ENCODE peak calls at places on chromosomes 12 and 14, in eight cellular contexts. One of them, this sample, is unnamed.
A peak's percentile ranks its signal among the peaks of the same experiment; 100 is the strongest.

GRCh38 chr12:31832740-31833540 is 104.1 kb upstream of the AMN1 start:
- DNase-seq in transverse colon: no peak
- DNase-seq in suprapubic skin: no peak
- DNase-seq in HCT116: no peak
- DNase-seq in HepG2: no peak
- DNase-seq in sigmoid colon: no peak
- DNase-seq in K562: no peak
- DNase-seq in GM12892: no peak
- DNase-seq in this sample: no peak

GRCh38 chr14:55533960-55534359 is 46.0 kb upstream of the KTN1 start:
- DNase-seq in transverse colon: no peak
- DNase-seq in suprapubic skin: no peak
- DNase-seq in HCT116: no peak
- DNase-seq in HepG2: no peak
- DNase-seq in sigmoid colon: no peak
- DNase-seq in K562: no peak
- DNase-seq in GM12892: no peak
- DNase-seq in this sample: no peak

GRCh38 chr12:123972448-123973401 is at the start of the genes CCDC92 and ZNF664:
- DNase-seq in transverse colon: peak; percentile 96
- DNase-seq in suprapubic skin: peak; percentile 92
- DNase-seq in HCT116: peak; percentile 83
- DNase-seq in HepG2: peak; percentile 85
- DNase-seq in sigmoid colon: peak; percentile 95
- DNase-seq in K562: peak; percentile 99
- DNase-seq in GM12892: peak; percentile 96
- DNase-seq in this sample: peak; percentile 79

GRCh38 chr12:9634177-9634803 is 26.6 kb upstream of the KLRB1 start:
- DNase-seq in transverse colon: peak; percentile 73
- DNase-seq in suprapubic skin: no peak
- DNase-seq in HCT116: no peak
- DNase-seq in HepG2: peak; percentile 49
- DNase-seq in sigmoid colon: no peak
- DNase-seq in K562: peak; percentile 31
- DNase-seq in GM12892: no peak
- DNase-seq in this sample: peak; percentile 50

GRCh38 chr12:92943482-92944250 is 14.6 kb upstream of the EEA1 start:
- DNase-seq in transverse colon: no peak
- DNase-seq in suprapubic skin: no peak
- DNase-seq in HCT116: no peak
- DNase-seq in HepG2: peak; percentile 66
- DNase-seq in sigmoid colon: no peak
- DNase-seq in K562: no peak
- DNase-seq in GM12892: no peak
- DNase-seq in this sample: no peak

GRCh38 chr12:46154221-46154975 is 114.4 kb downstream of the SLC38A1 start:
- DNase-seq in transverse colon: no peak
- DNase-seq in suprapubic skin: no peak
- DNase-seq in HCT116: peak; percentile 3
- DNase-seq in HepG2: no peak
- DNase-seq in sigmoid colon: no peak
- DNase-seq in K562: no peak
- DNase-seq in GM12892: no peak
- DNase-seq in this sample: no peak

GRCh38 chr12:66600805-66601392 is 78.0 kb downstream of the GRIP1 start:
- DNase-seq in transverse colon: no peak
- DNase-seq in suprapubic skin: no peak
- DNase-seq in HCT116: no peak
- DNase-seq in HepG2: no peak
- DNase-seq in sigmoid colon: no peak
- DNase-seq in K562: no peak
- DNase-seq in GM12892: no peak
- DNase-seq in this sample: no peak

GRCh38 chr12:61566183-61566582 is 694.0 kb upstream of the USP15 start:
- DNase-seq in transverse colon: no peak
- DNase-seq in suprapubic skin: no peak
- DNase-seq in HCT116: no peak
- DNase-seq in HepG2: no peak
- DNase-seq in sigmoid colon: no peak
- DNase-seq in K562: no peak
- DNase-seq in GM12892: no peak
- DNase-seq in this sample: no peak

GRCh38 chr12:18430425-18431048 is 169.2 kb downstream of the PIK3C2G start:
- DNase-seq in transverse colon: peak; percentile 31
- DNase-seq in suprapubic skin: no peak
- DNase-seq in HCT116: peak; percentile 38
- DNase-seq in HepG2: peak; percentile 24
- DNase-seq in sigmoid colon: no peak
- DNase-seq in K562: peak; percentile 23
- DNase-seq in GM12892: no peak
- DNase-seq in this sample: no peak

GRCh38 chr14:75995372-75996041 is 9.9 kb downstream of the IFT43 start:
- DNase-seq in transverse colon: peak; percentile 23
- DNase-seq in suprapubic skin: peak; percentile 74
- DNase-seq in HCT116: no peak
- DNase-seq in HepG2: no peak
- DNase-seq in sigmoid colon: peak; percentile 86
- DNase-seq in K562: no peak
- DNase-seq in GM12892: no peak
- DNase-seq in this sample: no peak

GRCh38 chr12:62817556-62818271 is 117.2 kb downstream of the PPM1H start:
- DNase-seq in transverse colon: no peak
- DNase-seq in suprapubic skin: no peak
- DNase-seq in HCT116: no peak
- DNase-seq in HepG2: no peak
- DNase-seq in sigmoid colon: no peak
- DNase-seq in K562: no peak
- DNase-seq in GM12892: no peak
- DNase-seq in this sample: no peak

GRCh38 chr14:20798318-20798717 is 4.3 kb downstream of the RNASE1 start:
- DNase-seq in transverse colon: no peak
- DNase-seq in suprapubic skin: no peak
- DNase-seq in HCT116: no peak
- DNase-seq in HepG2: no peak
- DNase-seq in sigmoid colon: no peak
- DNase-seq in K562: no peak
- DNase-seq in GM12892: no peak
- DNase-seq in this sample: no peak

GRCh38 chr14:104360522-104360921 is 219.0 kb upstream of the C14orf180 start:
- DNase-seq in transverse colon: no peak
- DNase-seq in suprapubic skin: peak; percentile 44
- DNase-seq in HCT116: no peak
- DNase-seq in HepG2: no peak
- DNase-seq in sigmoid colon: peak; percentile 40
- DNase-seq in K562: no peak
- DNase-seq in GM12892: no peak
- DNase-seq in this sample: no peak

GRCh38 chr12:52203126-52203921 is 11.5 kb upstream of the KRT80 start:
- DNase-seq in transverse colon: peak; percentile 78
- DNase-seq in suprapubic skin: peak; percentile 90
- DNase-seq in HCT116: peak; percentile 56
- DNase-seq in HepG2: peak; percentile 63
- DNase-seq in sigmoid colon: peak; percentile 75
- DNase-seq in K562: no peak
- DNase-seq in GM12892: no peak
- DNase-seq in this sample: peak; percentile 76

GRCh38 chr12:89499857-89500256 is 24.7 kb downstream of the GALNT4 start:
- DNase-seq in transverse colon: no peak
- DNase-seq in suprapubic skin: no peak
- DNase-seq in HCT116: no peak
- DNase-seq in HepG2: no peak
- DNase-seq in sigmoid colon: no peak
- DNase-seq in K562: no peak
- DNase-seq in GM12892: no peak
- DNase-seq in this sample: no peak

DNA sequence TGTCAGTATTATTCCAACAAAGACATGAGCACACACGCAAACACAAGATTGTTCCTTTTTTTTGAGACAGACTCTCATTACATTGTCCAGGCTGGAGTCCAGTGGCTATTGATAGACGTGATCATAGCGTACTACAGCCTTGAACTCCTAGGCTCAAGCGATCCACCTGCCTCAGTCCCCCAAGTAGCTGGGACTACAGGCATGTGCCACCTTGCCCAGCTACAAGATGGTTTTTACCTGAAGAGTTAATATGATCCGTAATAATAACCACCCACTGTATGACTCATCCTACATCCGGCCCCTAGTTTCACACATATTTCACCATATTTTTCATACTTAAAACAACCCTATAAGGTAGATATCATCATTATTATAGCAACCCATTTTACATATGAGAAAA is 26.8 kb downstream of the BCAT1 start:
- DNase-seq in transverse colon: no peak
- DNase-seq in suprapubic skin: no peak
- DNase-seq in HCT116: no peak
- DNase-seq in HepG2: no peak
- DNase-seq in sigmoid colon: no peak
- DNase-seq in K562: no peak
- DNase-seq in GM12892: no peak
- DNase-seq in this sample: no peak
- TF ChIP-seq POLR2A in transverse colon: no peak
- TF ChIP-seq POLR2A in suprapubic skin: no peak
- TF ChIP-seq POLR2A in HCT116: no peak
- TF ChIP-seq POLR2A in HepG2: no peak
- TF ChIP-seq POLR2A in sigmoid colon: no peak
- TF ChIP-seq POLR2A in K562: no peak
- TF ChIP-seq POLR2A in GM12892: no peak
- TF ChIP-seq POLR2A in this sample: no peak

DNA sequence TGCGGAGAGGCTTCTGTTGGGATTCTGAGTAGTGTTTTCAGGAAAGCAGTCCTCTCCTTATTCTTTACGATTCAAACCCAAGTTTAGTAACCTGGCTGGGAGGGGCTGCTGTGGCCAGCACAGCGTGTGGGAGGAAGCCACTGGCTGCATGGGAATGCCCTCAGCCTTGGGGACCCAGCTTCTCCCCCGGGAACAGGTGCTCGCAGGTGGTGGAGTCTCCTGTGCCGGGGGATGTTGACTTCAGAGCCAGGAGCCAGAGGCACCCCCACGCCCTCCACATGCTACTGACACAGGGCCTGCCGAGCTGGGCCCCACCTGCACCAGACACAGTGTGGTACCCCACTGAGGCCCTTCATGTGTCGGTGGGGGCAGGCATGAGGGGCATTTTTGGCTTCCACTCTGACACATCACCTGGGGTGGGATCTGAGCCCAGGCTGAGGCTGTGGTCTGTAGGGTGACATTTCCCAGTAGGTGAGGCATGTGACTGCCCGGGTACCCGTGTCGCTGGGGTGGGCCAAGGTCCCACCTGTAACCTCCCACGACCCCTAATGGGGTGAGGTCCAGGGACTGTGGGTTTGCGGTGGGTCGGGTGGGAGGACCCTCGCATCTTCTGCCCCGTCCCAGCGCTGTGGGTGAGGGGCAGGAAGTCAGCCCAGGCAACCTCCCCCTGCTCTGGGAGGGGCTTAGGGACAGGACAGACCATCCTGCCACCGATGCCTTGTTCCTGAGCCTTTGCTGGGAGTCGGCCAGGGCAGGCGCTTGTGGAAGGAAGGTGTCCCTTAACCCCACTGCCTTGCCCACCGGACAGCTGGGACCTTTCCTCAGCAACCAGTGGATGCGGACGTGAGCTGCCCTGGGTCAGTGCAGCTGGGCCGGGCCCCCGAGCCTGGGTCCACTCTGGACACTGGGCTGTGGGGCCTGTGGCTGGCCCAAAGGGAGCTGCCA is 26.5 kb downstream of the MTA1 start:
- DNase-seq in transverse colon: no peak
- DNase-seq in suprapubic skin: no peak
- DNase-seq in HCT116: no peak
- DNase-seq in HepG2: no peak
- DNase-seq in sigmoid colon: no peak
- DNase-seq in K562: no peak
- DNase-seq in GM12892: no peak
- DNase-seq in this sample: peak; percentile 83
- TF ChIP-seq POLR2A in transverse colon: no peak
- TF ChIP-seq POLR2A in suprapubic skin: no peak
- TF ChIP-seq POLR2A in HCT116: no peak
- TF ChIP-seq POLR2A in HepG2: no peak
- TF ChIP-seq POLR2A in sigmoid colon: no peak
- TF ChIP-seq POLR2A in K562: no peak
- TF ChIP-seq POLR2A in GM12892: no peak
- TF ChIP-seq POLR2A in this sample: no peak

GRCh38 chr14:96867634-96868033 is 70.5 kb downstream of the VRK1 start:
- DNase-seq in transverse colon: no peak
- DNase-seq in suprapubic skin: no peak
- DNase-seq in HCT116: no peak
- DNase-seq in HepG2: no peak
- DNase-seq in sigmoid colon: no peak
- DNase-seq in K562: no peak
- DNase-seq in GM12892: no peak
- DNase-seq in this sample: no peak
- TF ChIP-seq POLR2A in transverse colon: no peak
- TF ChIP-seq POLR2A in suprapubic skin: no peak
- TF ChIP-seq POLR2A in HCT116: no peak
- TF ChIP-seq POLR2A in HepG2: no peak
- TF ChIP-seq POLR2A in sigmoid colon: no peak
- TF ChIP-seq POLR2A in K562: no peak
- TF ChIP-seq POLR2A in GM12892: no peak
- TF ChIP-seq POLR2A in this sample: no peak

GRCh38 chr14:73458219-73458976 is at the start of gene NUMB:
- DNase-seq in transverse colon: peak; percentile 98
- DNase-seq in suprapubic skin: peak; percentile 99
- DNase-seq in HCT116: peak; percentile 100
- DNase-seq in HepG2: peak; percentile 99
- DNase-seq in sigmoid colon: peak; percentile 100
- DNase-seq in K562: peak; percentile 95
- DNase-seq in GM12892: peak; percentile 85
- DNase-seq in this sample: peak; percentile 99
- TF ChIP-seq POLR2A in transverse colon: peak; percentile 94
- TF ChIP-seq POLR2A in suprapubic skin: no peak
- TF ChIP-seq POLR2A in HCT116: peak; percentile 85
- TF ChIP-seq POLR2A in HepG2: peak; percentile 82
- TF ChIP-seq POLR2A in sigmoid colon: peak; percentile 72
- TF ChIP-seq POLR2A in K562: peak; percentile 82
- TF ChIP-seq POLR2A in GM12892: peak; percentile 77
- TF ChIP-seq POLR2A in this sample: no peak

DNA sequence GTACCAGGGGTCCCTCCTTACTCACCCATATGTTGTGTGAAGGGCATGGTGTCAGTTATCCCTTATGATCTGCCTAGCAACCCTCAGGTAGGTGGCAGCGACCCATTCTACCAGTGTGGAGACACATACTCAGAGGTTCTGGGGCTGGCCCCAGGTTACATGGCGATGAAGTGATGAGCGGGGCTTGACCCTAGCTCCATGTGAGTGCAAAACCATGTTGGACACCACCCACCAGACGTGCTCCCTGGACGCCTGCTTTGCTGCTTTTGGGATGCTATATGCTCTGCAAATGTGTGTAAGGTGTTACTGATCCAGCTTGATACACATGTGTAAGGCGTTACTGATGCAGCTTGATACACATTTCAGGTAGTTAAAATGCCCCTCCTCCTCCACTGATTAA is 33.3 kb downstream of the EP400 start:
- DNase-seq in transverse colon: no peak
- DNase-seq in suprapubic skin: no peak
- DNase-seq in HCT116: no peak
- DNase-seq in HepG2: no peak
- DNase-seq in sigmoid colon: no peak
- DNase-seq in K562: no peak
- DNase-seq in GM12892: no peak
- DNase-seq in this sample: peak; percentile 53
- TF ChIP-seq POLR2A in transverse colon: no peak
- TF ChIP-seq POLR2A in suprapubic skin: no peak
- TF ChIP-seq POLR2A in HCT116: no peak
- TF ChIP-seq POLR2A in HepG2: no peak
- TF ChIP-seq POLR2A in sigmoid colon: no peak
- TF ChIP-seq POLR2A in K562: no peak
- TF ChIP-seq POLR2A in GM12892: no peak
- TF ChIP-seq POLR2A in this sample: no peak

GRCh38 chr12:6434205-6435180 is 10.3 kb upstream of the CD27 start:
- DNase-seq in transverse colon: no peak
- DNase-seq in suprapubic skin: peak; percentile 34
- DNase-seq in HCT116: no peak
- DNase-seq in HepG2: no peak
- DNase-seq in sigmoid colon: peak; percentile 49
- DNase-seq in K562: no peak
- DNase-seq in GM12892: no peak
- DNase-seq in this sample: peak; percentile 63
- TF ChIP-seq POLR2A in transverse colon: no peak
- TF ChIP-seq POLR2A in suprapubic skin: no peak
- TF ChIP-seq POLR2A in HCT116: no peak
- TF ChIP-seq POLR2A in HepG2: no peak
- TF ChIP-seq POLR2A in sigmoid colon: no peak
- TF ChIP-seq POLR2A in K562: no peak
- TF ChIP-seq POLR2A in GM12892: peak; percentile 31
- TF ChIP-seq POLR2A in this sample: no peak

This sample was measured in lower leg skin.